ENCODE peak calls at places on chromosomes 5 and 9, in seven cellular contexts. One of them, this sample, is unnamed.

GRCh38 chr9:123742009-123742767 is 187.7 kb downstream of the DENND1A start:
- DNase-seq in NCI-H526 treated with DMSO at 0.1 percent for 48 hours: no peak
- DNase-seq in activated T-cell treated with anti-CD3 and anti-CD28 coated beads for 1 hour: no peak
- DNase-seq in activated CD4-positive, alpha-beta T cell treated with anti-CD3 and anti-CD28 coated beads, Interleukin-2, amount 50 U/mL, for 48 hours: no peak
- DNase-seq in EL: no peak
- DNase-seq in HCT116: no peak
- DNase-seq in chondrocyte: no peak
- DNase-seq in this sample: peak; percentile 65

GRCh38 chr5:126055348-126055729 is 367.9 kb upstream of the GRAMD2B start:
- DNase-seq in EL: no peak
- DNase-seq in HCT116: no peak
- DNase-seq in activated T-cell treated with anti-CD3 and anti-CD28 coated beads for 1 hour: no peak
- DNase-seq in activated CD4-positive, alpha-beta T cell treated with anti-CD3 and anti-CD28 coated beads, Interleukin-2, amount 50 U/mL, for 48 hours: no peak
- DNase-seq in NCI-H526 treated with DMSO at 0.1 percent for 48 hours: peak; percentile 77
- DNase-seq in chondrocyte: no peak
- DNase-seq in this sample: no peak

GRCh38 chr9:115593587-115594091 is 475.7 kb upstream of the TNC start:
- DNase-seq in EL: peak; percentile 70
- DNase-seq in activated CD4-positive, alpha-beta T cell treated with anti-CD3 and anti-CD28 coated beads, Interleukin-2, amount 50 U/mL, for 48 hours: no peak
- DNase-seq in HCT116: peak; percentile 23
- DNase-seq in chondrocyte: no peak
- DNase-seq in NCI-H526 treated with DMSO at 0.1 percent for 48 hours: no peak
- DNase-seq in activated T-cell treated with anti-CD3 and anti-CD28 coated beads for 1 hour: no peak
- DNase-seq in this sample: peak; percentile 74

GRCh38 chr9:19875291-19875910 is 86.6 kb upstream of the SLC24A2 start:
- DNase-seq in chondrocyte: no peak
- DNase-seq in HCT116: no peak
- DNase-seq in activated CD4-positive, alpha-beta T cell treated with anti-CD3 and anti-CD28 coated beads, Interleukin-2, amount 50 U/mL, for 48 hours: no peak
- DNase-seq in activated T-cell treated with anti-CD3 and anti-CD28 coated beads for 1 hour: no peak
- DNase-seq in NCI-H526 treated with DMSO at 0.1 percent for 48 hours: no peak
- DNase-seq in EL: peak; percentile 17
- DNase-seq in this sample: no peak

GRCh38 chr5:52863715-52864114 is 76.0 kb downstream of the ITGA1 start:
- DNase-seq in EL: peak; percentile 3
- DNase-seq in HCT116: no peak
- DNase-seq in activated T-cell treated with anti-CD3 and anti-CD28 coated beads for 1 hour: no peak
- DNase-seq in activated CD4-positive, alpha-beta T cell treated with anti-CD3 and anti-CD28 coated beads, Interleukin-2, amount 50 U/mL, for 48 hours: no peak
- DNase-seq in chondrocyte: no peak
- DNase-seq in NCI-H526 treated with DMSO at 0.1 percent for 48 hours: no peak
- DNase-seq in this sample: no peak

GRCh38 chr5:135391123-135391868 is 7.7 kb downstream of the MACROH2A1 start:
- DNase-seq in EL: peak; percentile 89
- DNase-seq in chondrocyte: no peak
- DNase-seq in activated T-cell treated with anti-CD3 and anti-CD28 coated beads for 1 hour: no peak
- DNase-seq in NCI-H526 treated with DMSO at 0.1 percent for 48 hours: no peak
- DNase-seq in HCT116: no peak
- DNase-seq in activated CD4-positive, alpha-beta T cell treated with anti-CD3 and anti-CD28 coated beads, Interleukin-2, amount 50 U/mL, for 48 hours: no peak
- DNase-seq in this sample: peak; percentile 85

GRCh38 chr5:143029293-143029692 is 259.1 kb downstream of the ARHGAP26 start:
- DNase-seq in activated T-cell treated with anti-CD3 and anti-CD28 coated beads for 1 hour: no peak
- DNase-seq in activated CD4-positive, alpha-beta T cell treated with anti-CD3 and anti-CD28 coated beads, Interleukin-2, amount 50 U/mL, for 48 hours: no peak
- DNase-seq in HCT116: no peak
- DNase-seq in chondrocyte: no peak
- DNase-seq in NCI-H526 treated with DMSO at 0.1 percent for 48 hours: no peak
- DNase-seq in EL: no peak
- DNase-seq in this sample: no peak

GRCh38 chr5:33877483-33877882 is 14.3 kb downstream of the ADAMTS12 start:
- DNase-seq in activated CD4-positive, alpha-beta T cell treated with anti-CD3 and anti-CD28 coated beads, Interleukin-2, amount 50 U/mL, for 48 hours: no peak
- DNase-seq in EL: no peak
- DNase-seq in HCT116: no peak
- DNase-seq in activated T-cell treated with anti-CD3 and anti-CD28 coated beads for 1 hour: no peak
- DNase-seq in chondrocyte: no peak
- DNase-seq in NCI-H526 treated with DMSO at 0.1 percent for 48 hours: no peak
- DNase-seq in this sample: no peak

GRCh38 chr9:90903731-90904422 is 102.3 kb downstream of the SYK start:
- DNase-seq in activated CD4-positive, alpha-beta T cell treated with anti-CD3 and anti-CD28 coated beads, Interleukin-2, amount 50 U/mL, for 48 hours: no peak
- DNase-seq in NCI-H526 treated with DMSO at 0.1 percent for 48 hours: no peak
- DNase-seq in activated T-cell treated with anti-CD3 and anti-CD28 coated beads for 1 hour: no peak
- DNase-seq in HCT116: no peak
- DNase-seq in chondrocyte: no peak
- DNase-seq in EL: no peak
- DNase-seq in this sample: no peak

GRCh38 chr5:27706832-27707231 is 668.4 kb upstream of the CDH9 start:
- DNase-seq in activated T-cell treated with anti-CD3 and anti-CD28 coated beads for 1 hour: no peak
- DNase-seq in chondrocyte: no peak
- DNase-seq in EL: no peak
- DNase-seq in NCI-H526 treated with DMSO at 0.1 percent for 48 hours: no peak
- DNase-seq in activated CD4-positive, alpha-beta T cell treated with anti-CD3 and anti-CD28 coated beads, Interleukin-2, amount 50 U/mL, for 48 hours: no peak
- DNase-seq in HCT116: no peak
- DNase-seq in this sample: no peak

GRCh38 chr9:68872026-68872501 is 141.8 kb downstream of the PRKACG start:
- DNase-seq in activated T-cell treated with anti-CD3 and anti-CD28 coated beads for 1 hour: no peak
- DNase-seq in chondrocyte: no peak
- DNase-seq in NCI-H526 treated with DMSO at 0.1 percent for 48 hours: peak; percentile 49
- DNase-seq in HCT116: no peak
- DNase-seq in EL: no peak
- DNase-seq in activated CD4-positive, alpha-beta T cell treated with anti-CD3 and anti-CD28 coated beads, Interleukin-2, amount 50 U/mL, for 48 hours: no peak
- DNase-seq in this sample: no peak

GRCh38 chr5:131720714-131721113 is 76.1 kb downstream of the FNIP1 start:
- DNase-seq in activated T-cell treated with anti-CD3 and anti-CD28 coated beads for 1 hour: no peak
- DNase-seq in chondrocyte: no peak
- DNase-seq in activated CD4-positive, alpha-beta T cell treated with anti-CD3 and anti-CD28 coated beads, Interleukin-2, amount 50 U/mL, for 48 hours: no peak
- DNase-seq in EL: no peak
- DNase-seq in HCT116: no peak
- DNase-seq in NCI-H526 treated with DMSO at 0.1 percent for 48 hours: no peak
- DNase-seq in this sample: no peak

GRCh38 chr5:56311306-56311904 is 78.3 kb upstream of the ANKRD55 start:
- DNase-seq in HCT116: no peak
- DNase-seq in EL: no peak
- DNase-seq in NCI-H526 treated with DMSO at 0.1 percent for 48 hours: no peak
- DNase-seq in activated T-cell treated with anti-CD3 and anti-CD28 coated beads for 1 hour: no peak
- DNase-seq in activated CD4-positive, alpha-beta T cell treated with anti-CD3 and anti-CD28 coated beads, Interleukin-2, amount 50 U/mL, for 48 hours: no peak
- DNase-seq in chondrocyte: no peak
- DNase-seq in this sample: no peak

GRCh38 chr9:120876842-120877240 is at the start of gene PHF19:
- DNase-seq in chondrocyte: no peak
- DNase-seq in activated CD4-positive, alpha-beta T cell treated with anti-CD3 and anti-CD28 coated beads, Interleukin-2, amount 50 U/mL, for 48 hours: peak; percentile 60
- DNase-seq in EL: peak; percentile 61
- DNase-seq in NCI-H526 treated with DMSO at 0.1 percent for 48 hours: no peak
- DNase-seq in activated T-cell treated with anti-CD3 and anti-CD28 coated beads for 1 hour: peak; percentile 35
- DNase-seq in HCT116: no peak
- DNase-seq in this sample: peak; percentile 48

GRCh38 chr9:83722726-83723495 is 15.2 kb upstream of the UBQLN1 start:
- DNase-seq in NCI-H526 treated with DMSO at 0.1 percent for 48 hours: no peak
- DNase-seq in activated CD4-positive, alpha-beta T cell treated with anti-CD3 and anti-CD28 coated beads, Interleukin-2, amount 50 U/mL, for 48 hours: no peak
- DNase-seq in EL: no peak
- DNase-seq in activated T-cell treated with anti-CD3 and anti-CD28 coated beads for 1 hour: no peak
- DNase-seq in chondrocyte: no peak
- DNase-seq in HCT116: no peak
- DNase-seq in this sample: no peak

GRCh38 chr5:145918397-145918796 is 18.0 kb upstream of the SH3RF2 start:
- DNase-seq in activated T-cell treated with anti-CD3 and anti-CD28 coated beads for 1 hour: no peak
- DNase-seq in chondrocyte: no peak
- DNase-seq in NCI-H526 treated with DMSO at 0.1 percent for 48 hours: no peak
- DNase-seq in HCT116: no peak
- DNase-seq in EL: no peak
- DNase-seq in activated CD4-positive, alpha-beta T cell treated with anti-CD3 and anti-CD28 coated beads, Interleukin-2, amount 50 U/mL, for 48 hours: no peak
- DNase-seq in this sample: no peak

GRCh38 chr5:93279292-93279974 is 301.6 kb downstream of the NR2F1-AS1 start:
- DNase-seq in activated CD4-positive, alpha-beta T cell treated with anti-CD3 and anti-CD28 coated beads, Interleukin-2, amount 50 U/mL, for 48 hours: no peak
- DNase-seq in HCT116: no peak
- DNase-seq in EL: peak; percentile 40
- DNase-seq in NCI-H526 treated with DMSO at 0.1 percent for 48 hours: no peak
- DNase-seq in chondrocyte: no peak
- DNase-seq in activated T-cell treated with anti-CD3 and anti-CD28 coated beads for 1 hour: no peak
- DNase-seq in this sample: no peak

GRCh38 chr5:52787600-52788504 is at the start of the genes ITGA1 and PELO:
- DNase-seq in EL: peak; percentile 90
- DNase-seq in chondrocyte: peak; percentile 90
- DNase-seq in activated T-cell treated with anti-CD3 and anti-CD28 coated beads for 1 hour: no peak
- DNase-seq in NCI-H526 treated with DMSO at 0.1 percent for 48 hours: peak; percentile 2
- DNase-seq in HCT116: peak; percentile 59
- DNase-seq in activated CD4-positive, alpha-beta T cell treated with anti-CD3 and anti-CD28 coated beads, Interleukin-2, amount 50 U/mL, for 48 hours: peak; percentile 54
- DNase-seq in this sample: peak; percentile 94

GRCh38 chr9:89339807-89340206 is 21.5 kb downstream of the SECISBP2 start:
- DNase-seq in NCI-H526 treated with DMSO at 0.1 percent for 48 hours: no peak
- DNase-seq in chondrocyte: no peak
- DNase-seq in HCT116: no peak
- DNase-seq in activated T-cell treated with anti-CD3 and anti-CD28 coated beads for 1 hour: no peak
- DNase-seq in EL: no peak
- DNase-seq in activated CD4-positive, alpha-beta T cell treated with anti-CD3 and anti-CD28 coated beads, Interleukin-2, amount 50 U/mL, for 48 hours: no peak
- DNase-seq in this sample: no peak

GRCh38 chr5:133469846-133470245 is 142.5 kb downstream of the FSTL4 start:
- DNase-seq in NCI-H526 treated with DMSO at 0.1 percent for 48 hours: no peak
- DNase-seq in activated T-cell treated with anti-CD3 and anti-CD28 coated beads for 1 hour: no peak
- DNase-seq in activated CD4-positive, alpha-beta T cell treated with anti-CD3 and anti-CD28 coated beads, Interleukin-2, amount 50 U/mL, for 48 hours: no peak
- DNase-seq in EL: no peak
- DNase-seq in chondrocyte: no peak
- DNase-seq in HCT116: no peak
- DNase-seq in this sample: no peak